ENCODE peak calls at places on chromosomes 11 and 22, in seven cellular contexts. Y is ovary; W is aorta; P is dorsolateral prefrontal cortex; E is heart right ventricle; F is CD8-positive, alpha-beta T cell; S is cardiac muscle cell. J is an unnamed sample.

GRCh38 chr11:73869234-73869949 is 7.3 kb downstream of the COA4 start:
- DNase-seq in S (no peak), Y (no peak), P (no peak), W (no peak), F (no peak), E (no peak), J (no peak)

GRCh38 chr11:127003260-127003981 is 2.9 kb upstream of the KIRREL3 start:
- DNase-seq in S (no peak), E (no peak), P (peak), Y (no peak), F (no peak), W (no peak), J (peak)

GRCh38 chr11:134543144-134544044 is 131.4 kb upstream of the B3GAT1 start:
- DNase-seq in E (no peak), F (no peak), Y (no peak), P (no peak), S (no peak), W (no peak), J (no peak)

GRCh38 chr11:44568706-44569473 is 3.4 kb downstream of the CD82 start:
- DNase-seq in F (peak), W (peak), S (peak), E (peak), P (peak), Y (peak), J (peak)

GRCh38 chr11:65435981-65436411 is 13.4 kb downstream of the NEAT1 start:
- DNase-seq in E (peak), P (no peak), W (no peak), F (no peak), Y (peak), S (peak), J (no peak)

GRCh38 chr11:76694664-76695063 is 24.1 kb upstream of the LRRC32 start:
- DNase-seq in W (no peak), F (no peak), S (peak), P (no peak), Y (no peak), E (no peak), J (no peak)

GRCh38 chr22:21713428-21714058 is 22.1 kb downstream of the YPEL1 start:
- DNase-seq in Y (no peak), F (no peak), P (no peak), S (no peak), E (no peak), W (no peak), J (no peak)

GRCh38 chr22:20264614-20265452 is 3.3 kb downstream of the RTN4R start:
- DNase-seq in W (no peak), E (no peak), P (no peak), F (no peak), Y (no peak), S (no peak), J (peak)

GRCh38 chr22:28349114-28349513 is 330.5 kb downstream of the TTC28 start:
- DNase-seq in W (no peak), F (no peak), S (no peak), P (no peak), E (no peak), Y (no peak), J (no peak)

GRCh38 chr11:107006076-107006833 is 12.0 kb downstream of the GUCY1A2 start:
- DNase-seq in S (no peak), E (no peak), F (no peak), P (no peak), Y (no peak), W (no peak), J (no peak)

GRCh38 chr11:92948116-92948515 is 21.3 kb upstream of the MTNR1B start:
- DNase-seq in Y (no peak), E (no peak), W (no peak), P (no peak), F (no peak), S (no peak), J (no peak)

GRCh38 chr11:64357446-64357845 is 1.5 kb upstream of the RPS6KA4 start:
- DNase-seq in E (no peak), S (no peak), Y (no peak), P (no peak), F (no peak), W (peak), J (no peak)

GRCh38 chr22:22756109-22756508 is 111.7 kb downstream of the GGTLC2 start:
- DNase-seq in E (no peak), Y (no peak), W (no peak), F (no peak), S (no peak), P (no peak), J (no peak)

GRCh38 chr22:23574877-23575276 is 5.2 kb downstream of the IGLL1 start:
- DNase-seq in W (peak), E (no peak), Y (no peak), S (no peak), P (no peak), F (no peak), J (no peak)

GRCh38 chr11:28384418-28384817 is 276.2 kb downstream of the METTL15 start:
- DNase-seq in Y (no peak), P (no peak), S (peak), E (no peak), W (no peak), F (no peak), J (no peak)

GRCh38 chr11:100861221-100861620 is 174.1 kb downstream of the ARHGAP42 start:
- DNase-seq in P (no peak), F (no peak), E (no peak), Y (no peak), W (no peak), S (no peak), J (no peak)

GRCh38 chr22:19892925-19893324 is 38.3 kb upstream of the GNB1L start:
- DNase-seq in E (no peak), W (no peak), F (no peak), Y (no peak), P (no peak), S (no peak), J (no peak)

GRCh38 chr22:42333544-42333943 is 63.1 kb upstream of the TCF20 start:
- DNase-seq in P (no peak), W (no peak), F (no peak), S (no peak), Y (no peak), E (no peak), J (no peak)

GRCh38 chr11:17563248-17563647 is 16.2 kb downstream of the OTOG start:
- DNase-seq in F (no peak), W (no peak), Y (no peak), S (no peak), P (no peak), E (no peak), J (no peak)

GRCh38 chr11:72764503-72764902 is 12.3 kb upstream of the ARAP1 start:
- DNase-seq in W (no peak), Y (no peak), F (no peak), E (no peak), P (no peak), S (no peak), J (no peak)

GRCh38 chr22:46587067-46587471 is 33.1 kb upstream of the GRAMD4 start:
- DNase-seq in S (no peak), E (no peak), W (peak), F (no peak), Y (no peak), P (no peak), J (no peak)

GRCh38 chr11:2891901-2892214 is 6.3 kb upstream of the CDKN1C start:
- DNase-seq in W (peak), P (no peak), S (peak), Y (peak), E (peak), F (no peak), J (no peak)

GRCh38 chr11:102986815-102987214 is 31.3 kb upstream of the MMP13 start:
- DNase-seq in F (no peak), S (no peak), E (no peak), P (no peak), W (no peak), Y (no peak), J (no peak)

GRCh38 chr22:30195245-30196140 is 51.1 kb downstream of the LIF start:
- DNase-seq in S (peak), Y (no peak), F (no peak), P (no peak), E (no peak), W (no peak), J (no peak)

GRCh38 chr11:28464252-28464867 is 356.2 kb downstream of the METTL15 start:
- DNase-seq in Y (no peak), E (no peak), W (no peak), F (no peak), P (no peak), S (peak), J (no peak)

GRCh38 chr11:59186130-59186594 is 14.2 kb downstream of the DTX4 start:
- DNase-seq in P (no peak), E (peak), F (peak), S (peak), Y (no peak), W (no peak), J (no peak)

GRCh38 chr22:29266564-29267461 is 968 bp downstream of the RHBDD3 start:
- DNase-seq in S (peak), Y (no peak), E (no peak), W (no peak), P (no peak), F (no peak), J (no peak)

GRCh38 chr11:71269603-71270511 is 17.5 kb upstream of the SHANK2 start:
- DNase-seq in E (no peak), S (no peak), Y (no peak), W (no peak), F (no peak), P (no peak), J (no peak)

GRCh38 chr11:69834811-69835800 is 15.9 kb upstream of the FGF3 start:
- DNase-seq in E (no peak), W (peak), P (no peak), F (no peak), S (peak), Y (no peak), J (no peak)

GRCh38 chr22:45290410-45290936 is 5.7 kb downstream of the UPK3A start:
- DNase-seq in E (no peak), S (peak), P (no peak), Y (no peak), F (no peak), W (no peak), J (peak)

GRCh38 chr22:28116261-28116673 is 197.2 kb upstream of the PITPNB start:
- DNase-seq in Y (peak), S (peak), F (no peak), P (no peak), E (peak), W (peak), J (no peak)

GRCh38 chr11:88304352-88304751 is 33.2 kb downstream of the CTSC start:
- DNase-seq in W (no peak), P (no peak), F (no peak), Y (no peak), E (no peak), S (no peak), J (no peak)
- H3K27ac ChIP-seq in W (no peak), P (no peak), F (no peak), Y (no peak), E (no peak), S (no peak), J (no peak)

GRCh38 chr11:48366365-48366764 is at the start of gene OR4C5:
- DNase-seq in P (no peak), Y (no peak), W (no peak), F (no peak), E (no peak), S (no peak), J (no peak)
- H3K27ac ChIP-seq in P (no peak), Y (no peak), W (no peak), F (no peak), E (no peak), S (no peak), J (no peak)

DNA sequence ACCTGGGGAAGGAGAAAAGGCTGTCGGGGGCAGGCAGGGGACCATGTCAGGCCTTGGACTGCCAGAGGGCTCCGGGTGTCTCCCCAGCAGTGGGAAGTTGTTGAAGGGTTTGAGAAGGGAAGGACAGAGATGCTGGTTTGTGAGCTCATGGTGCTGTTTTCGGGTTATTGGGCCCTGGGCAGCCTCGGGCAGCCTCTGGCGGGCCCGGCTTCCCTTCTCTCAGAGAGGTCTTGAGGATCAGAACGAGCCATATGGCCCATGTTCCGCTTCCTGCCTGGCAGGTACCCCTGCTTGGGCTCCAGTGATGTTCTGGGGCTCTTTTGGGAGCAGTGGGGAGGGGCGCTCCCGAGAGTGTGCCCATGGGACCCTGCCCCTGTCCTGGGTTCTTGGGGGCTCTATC is 9.8 kb downstream of the MYRF start:
- DNase-seq in P (no peak), F (no peak), E (no peak), W (no peak), S (no peak), Y (no peak), J (no peak)
- H3K27ac ChIP-seq in P (peak), F (no peak), E (no peak), W (no peak), S (peak), Y (no peak), J (peak)

DNA sequence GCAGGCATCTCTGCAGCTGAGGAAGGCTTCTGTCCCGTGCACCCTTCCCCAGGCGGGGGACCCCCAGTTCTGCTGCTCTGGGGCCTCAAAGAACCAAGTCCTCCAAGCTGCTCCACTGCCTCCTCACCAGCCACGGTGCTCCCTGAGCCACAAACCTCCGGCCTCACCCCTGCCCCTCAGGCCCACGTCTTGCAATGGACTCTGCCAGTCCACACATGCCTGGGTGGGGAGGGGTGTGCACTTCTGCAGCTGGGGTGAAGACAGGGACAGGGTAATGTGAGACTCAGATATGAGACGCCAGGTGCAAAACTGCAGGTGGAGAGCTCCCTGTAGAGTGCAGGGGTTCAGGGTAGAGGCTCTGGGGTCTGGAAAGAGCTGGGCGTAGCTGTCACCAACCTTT is 3.2 kb upstream of the PTDSS2 start:
- DNase-seq in Y (no peak), P (no peak), F (no peak), E (no peak), W (peak), S (no peak), J (no peak)
- H3K27ac ChIP-seq in Y (no peak), P (no peak), F (no peak), E (no peak), W (no peak), S (no peak), J (no peak)

DNA sequence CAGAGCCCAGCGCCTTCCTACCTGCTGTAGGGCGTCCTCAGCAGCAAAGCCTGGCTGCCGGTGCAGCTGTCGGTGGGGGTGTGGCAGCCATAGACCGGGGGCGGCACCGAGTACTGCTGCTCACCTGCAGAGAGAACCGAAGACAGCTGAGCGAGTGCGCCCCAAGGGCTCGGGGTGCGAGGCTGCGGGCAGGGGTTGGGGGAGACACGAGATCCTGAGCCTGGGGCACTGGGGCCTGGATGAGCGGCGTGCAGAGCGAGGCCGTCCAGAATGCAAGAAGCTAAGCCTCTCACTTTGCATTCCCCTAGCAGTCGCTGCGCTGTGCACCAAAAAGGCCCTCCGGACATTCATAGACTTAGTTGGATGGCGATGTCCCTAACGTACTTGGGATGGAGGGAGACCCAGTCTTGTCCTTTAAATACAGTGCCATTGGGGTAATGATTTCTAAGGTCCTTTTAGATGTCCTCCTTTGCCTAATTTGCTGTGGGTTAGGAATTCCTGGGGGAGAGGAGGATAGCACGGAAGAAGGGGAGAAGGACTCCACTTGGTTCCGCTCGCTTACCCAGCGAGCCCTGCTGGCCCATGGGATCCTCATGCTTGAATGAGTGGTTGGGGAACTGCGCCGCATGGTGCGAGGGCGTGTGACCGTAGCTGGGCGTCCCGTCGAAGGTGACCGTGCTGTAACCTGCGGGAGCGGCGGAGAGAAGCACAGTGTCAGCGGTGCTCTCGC is 7.2 kb downstream of the WT1 start:
- DNase-seq in S (no peak), W (no peak), F (no peak), Y (peak), P (no peak), E (no peak), J (no peak)
- H3K27ac ChIP-seq in S (no peak), W (no peak), F (no peak), Y (peak), P (no peak), E (no peak), J (no peak)

GRCh38 chr22:36465232-36466021 is 16.0 kb downstream of the TXN2 start:
- DNase-seq in P (no peak), W (peak), E (peak), F (no peak), Y (peak), S (peak), J (no peak)

GRCh38 chr22:36469094-36469710 is 12.2 kb downstream of the TXN2 start:
- DNase-seq in E (no peak), S (no peak), P (no peak), Y (no peak), W (no peak), F (no peak), J (no peak)

GRCh38 chr22:36466258-36466657 is 15.2 kb downstream of the TXN2 start:
- DNase-seq in W (no peak), E (no peak), S (no peak), F (no peak), Y (no peak), P (no peak), J (no peak)

GRCh38 chr22:36467946-36468345 is 13.5 kb downstream of the TXN2 start:
- DNase-seq in S (peak), F (no peak), E (no peak), P (no peak), W (peak), Y (no peak), J (no peak)

GRCh38 chr22:36467042-36467810 is 14.2 kb downstream of the TXN2 start:
- DNase-seq in Y (no peak), P (no peak), W (no peak), S (peak), E (peak), F (no peak), J (no peak)
- H3K27ac ChIP-seq in Y (no peak), P (peak), W (no peak), S (peak), E (peak), F (no peak), J (peak)

GRCh38 chr22:26585104-26585790 is 4.7 kb downstream of the TPST2 start:
- DNase-seq in Y (peak), P (peak), E (peak), F (no peak), W (peak), S (peak), J (no peak)
- H3K27ac ChIP-seq in Y (no peak), P (no peak), E (peak), F (no peak), W (no peak), S (peak), J (no peak)

GRCh38 chr11:119047205-119047604 is 9.8 kb downstream of the HYOU1 start:
- DNase-seq in P (no peak), S (no peak), E (no peak), F (no peak), Y (no peak), W (no peak), J (no peak)

GRCh38 chr11:119044708-119045107 is 12.3 kb downstream of the HYOU1 start:
- DNase-seq in Y (no peak), E (no peak), W (no peak), P (no peak), F (no peak), S (no peak), J (no peak)

GRCh38 chr11:119038884-119039283 is 8.2 kb upstream of the SLC37A4 start:
- DNase-seq in E (no peak), W (no peak), S (no peak), Y (no peak), F (no peak), P (no peak), J (no peak)

GRCh38 chr11:119046489-119046888 is 10.5 kb downstream of the HYOU1 start:
- DNase-seq in Y (no peak), F (no peak), P (no peak), W (no peak), E (no peak), S (no peak), J (no peak)

DNA sequence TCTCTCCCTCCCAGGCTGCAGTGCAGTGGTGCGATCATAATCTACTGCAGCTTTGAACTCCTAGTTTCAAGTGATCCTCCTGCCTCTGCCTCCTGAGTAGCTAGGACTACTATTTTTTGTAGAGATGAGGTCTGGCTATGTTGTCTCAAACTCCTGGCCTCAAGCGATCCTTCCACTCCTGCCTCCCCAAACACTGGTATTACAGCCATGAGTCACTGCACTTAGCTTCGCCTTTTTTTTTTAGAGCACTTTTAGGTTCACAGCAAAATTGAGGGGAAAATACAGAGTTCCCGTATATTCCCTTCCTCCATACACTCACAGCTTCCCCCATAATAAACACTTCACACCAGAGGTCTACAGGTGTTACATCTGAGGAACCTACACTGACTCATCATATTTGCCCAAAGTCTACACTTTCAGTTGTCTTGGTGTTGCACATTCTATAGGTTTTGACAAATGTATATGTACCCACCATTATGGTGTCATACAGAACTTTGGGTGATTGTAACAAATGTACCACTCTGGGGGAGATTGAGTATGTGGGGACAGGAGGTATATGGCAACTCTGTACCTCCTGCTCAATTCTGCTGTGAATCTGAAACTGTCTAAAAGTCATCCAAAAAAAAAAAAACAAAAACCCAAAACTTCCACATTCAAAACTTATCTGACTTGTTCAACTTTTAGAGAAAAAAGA is 11.3 kb upstream of the SLC37A4 start:
- DNase-seq in W (no peak), S (no peak), E (no peak), P (no peak), Y (no peak), F (no peak), J (no peak)
- H3K27ac ChIP-seq in W (no peak), S (no peak), E (no peak), P (no peak), Y (no peak), F (no peak), J (no peak)

GRCh38 chr11:1500466-1501420 is 14.2 kb upstream of the MOB2 start:
- DNase-seq in P (no peak), Y (no peak), W (peak), F (no peak), S (no peak), E (no peak), J (no peak)
- H3K27ac ChIP-seq in P (no peak), Y (no peak), W (no peak), F (no peak), S (no peak), E (no peak), J (no peak)

GRCh38 chr11:121721961-121722360 is 269.2 kb upstream of the SORL1-AS1 start:
- DNase-seq in E (no peak), Y (no peak), S (no peak), F (no peak), W (no peak), P (peak), J (peak)
- H3K27ac ChIP-seq in E (no peak), Y (peak), S (no peak), F (no peak), W (no peak), P (peak), J (peak)